ENCODE peak calls at places on chromosomes 16 and 17, in eight cellular contexts. D is mesenchymal stem cell; N is sigmoid colon; I is aorta; G is right cardiac atrium; C is hepatocyte; R is ovary; W is CD8-positive, alpha-beta memory T cell. T is an unnamed sample.

GRCh38 chr16:84120023-84120422 is 3.3 kb upstream of the MBTPS1 start:
- DNase-seq in D (no peak), N (no peak), I (no peak), G (no peak), C (no peak), R (no peak), W (no peak), T (no peak)

GRCh38 chr17:29357821-29358232 is 32.3 kb upstream of the TAOK1 start:
- DNase-seq in D (peak; percentile 16), N (no peak), I (no peak), G (no peak), C (no peak), R (no peak), W (no peak), T (no peak)

GRCh38 chr17:80839401-80839800 is 152.2 kb upstream of the CHMP6 start:
- DNase-seq in D (no peak), N (no peak), I (no peak), G (no peak), C (no peak), R (no peak), W (no peak), T (no peak)

GRCh38 chr17:78694805-78695531 is 87.1 kb downstream of the CYTH1 start:
- DNase-seq in D (no peak), N (no peak), I (no peak), G (no peak), C (no peak), R (no peak), W (no peak), T (no peak)

GRCh38 chr17:17108681-17109049 is 66.4 kb downstream of the MPRIP start:
- DNase-seq in D (no peak), N (no peak), I (no peak), G (no peak), C (no peak), R (no peak), W (peak; percentile 34), T (peak; percentile 41)

GRCh38 chr17:2030779-2031163 is 818 bp downstream of the DPH1 start:
- DNase-seq in D (no peak), N (no peak), I (peak; percentile 71), G (peak; percentile 51), C (no peak), R (no peak), W (peak; percentile 73), T (peak; percentile 36)

GRCh38 chr16:1113489-1113888 is 17.4 kb upstream of the C1QTNF8 start:
- DNase-seq in D (no peak), N (no peak), I (no peak), G (no peak), C (no peak), R (no peak), W (no peak), T (no peak)

GRCh38 chr17:1718362-1719165 is 5.9 kb upstream of the WDR81 start:
- DNase-seq in D (no peak), N (no peak), I (no peak), G (no peak), C (peak; percentile 8), R (no peak), W (no peak), T (no peak)

GRCh38 chr17:64148699-64149098 is 18.8 kb upstream of the ERN1 start:
- DNase-seq in D (no peak), N (no peak), I (no peak), G (no peak), C (no peak), R (no peak), W (no peak), T (peak; percentile 21)

GRCh38 chr16:62277942-62278341 is 241.7 kb upstream of the CDH8 start:
- DNase-seq in D (no peak), N (no peak), I (no peak), G (no peak), C (no peak), R (no peak), W (no peak), T (no peak)

GRCh38 chr17:561118-561517 is 153.5 kb downstream of the VPS53 start:
- DNase-seq in D (peak; percentile 61), N (no peak), I (no peak), G (no peak), C (no peak), R (no peak), W (no peak), T (no peak)

GRCh38 chr17:77634710-77635109 is 323.8 kb upstream of the TNRC6C start:
- DNase-seq in D (no peak), N (no peak), I (no peak), G (no peak), C (no peak), R (no peak), W (no peak), T (no peak)

GRCh38 chr17:73645050-73645871 is 1.0 kb upstream of the SDK2 start:
- DNase-seq in D (peak; percentile 24), N (no peak), I (peak; percentile 63), G (peak; percentile 70), C (peak; percentile 79), R (no peak), W (no peak), T (no peak)

GRCh38 chr17:75459590-75460267 is 3.3 kb downstream of the TMEM94 start:
- DNase-seq in D (peak; percentile 76), N (no peak), I (no peak), G (no peak), C (peak; percentile 63), R (no peak), W (no peak), T (peak; percentile 64)

GRCh38 chr16:9099131-9099625 is 7.7 kb downstream of the HAPSTR1 start:
- DNase-seq in D (peak; percentile 53), N (no peak), I (no peak), G (no peak), C (no peak), R (no peak), W (no peak), T (no peak)

GRCh38 chr16:694187-694862 is 4.1 kb upstream of the WDR24 start:
- DNase-seq in D (no peak), N (no peak), I (no peak), G (no peak), C (no peak), R (no peak), W (no peak), T (no peak)

GRCh38 chr17:57861737-57862409 is 12.0 kb upstream of the MRPS23 start:
- DNase-seq in D (peak; percentile 62), N (peak; percentile 89), I (peak; percentile 88), G (peak; percentile 85), C (peak; percentile 62), R (no peak), W (no peak), T (no peak)

GRCh38 chr17:50604470-50604869 is 30.2 kb upstream of the ABCC3 start:
- DNase-seq in D (peak; percentile 38), N (peak; percentile 86), I (peak; percentile 81), G (peak; percentile 83), C (peak; percentile 89), R (peak; percentile 94), W (no peak), T (no peak)

GRCh38 chr17:73283841-73284282 is 22.2 kb upstream of the CPSF4L start:
- DNase-seq in D (no peak), N (peak; percentile 88), I (no peak), G (no peak), C (no peak), R (peak; percentile 88), W (no peak), T (no peak)

GRCh38 chr16:88726981-88727380 is 20.7 kb downstream of the CTU2 start:
- DNase-seq in D (no peak), N (no peak), I (no peak), G (no peak), C (no peak), R (no peak), W (no peak), T (no peak)
- H3K27ac ChIP-seq in D (no peak overlapping the region), N (no peak overlapping the region), I (no peak overlapping the region), G (no peak overlapping the region), C (no peak overlapping the region), R (no peak overlapping the region), W (no peak overlapping the region), T (no peak overlapping the region)

DNA sequence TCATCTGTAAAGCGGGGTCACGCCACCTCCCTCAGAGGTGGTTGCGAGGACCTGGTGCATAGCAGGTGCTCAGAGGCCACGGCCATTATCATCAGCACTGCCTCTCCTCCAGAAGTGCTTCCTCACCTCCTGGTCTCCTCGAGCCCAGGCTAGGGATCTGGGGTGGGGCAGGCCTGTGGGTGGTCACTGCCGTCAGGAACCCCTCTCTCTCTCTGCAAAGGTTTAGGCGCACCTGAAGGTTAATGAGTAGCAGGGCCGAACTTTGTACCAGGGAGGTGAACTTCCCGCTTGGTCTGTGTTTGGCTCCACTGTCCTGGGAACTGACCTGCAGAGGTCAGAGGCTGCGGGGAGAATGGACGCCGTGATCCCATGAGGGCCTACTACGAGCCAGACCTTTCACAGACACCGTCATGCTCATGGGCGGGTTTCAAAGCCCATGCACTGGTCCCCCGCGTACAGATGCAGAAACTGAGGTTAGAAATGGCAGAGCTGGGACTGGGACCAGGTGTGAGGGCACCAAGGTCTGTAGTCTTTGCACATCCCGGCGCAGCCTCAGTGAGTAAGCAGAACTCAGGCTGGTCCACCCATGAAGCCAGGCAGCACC is 13.8 kb downstream of the JUP start:
- DNase-seq in D (no peak), N (no peak), I (no peak), G (no peak), C (no peak), R (no peak), W (no peak), T (no peak)
- H3K4me1 ChIP-seq in D (peaks cover 63% of the 10 kb centered on the region), N (peaks cover 40% of the 10 kb centered on the region), I (no peaks in the 10 kb centered on the region), G (peaks cover 35% of the 10 kb centered on the region), C (peaks cover 52% of the 10 kb centered on the region), R (peaks cover 10% of the 10 kb centered on the region), W (no peaks in the 10 kb centered on the region), T (peaks cover 53% of the 10 kb centered on the region)

DNA sequence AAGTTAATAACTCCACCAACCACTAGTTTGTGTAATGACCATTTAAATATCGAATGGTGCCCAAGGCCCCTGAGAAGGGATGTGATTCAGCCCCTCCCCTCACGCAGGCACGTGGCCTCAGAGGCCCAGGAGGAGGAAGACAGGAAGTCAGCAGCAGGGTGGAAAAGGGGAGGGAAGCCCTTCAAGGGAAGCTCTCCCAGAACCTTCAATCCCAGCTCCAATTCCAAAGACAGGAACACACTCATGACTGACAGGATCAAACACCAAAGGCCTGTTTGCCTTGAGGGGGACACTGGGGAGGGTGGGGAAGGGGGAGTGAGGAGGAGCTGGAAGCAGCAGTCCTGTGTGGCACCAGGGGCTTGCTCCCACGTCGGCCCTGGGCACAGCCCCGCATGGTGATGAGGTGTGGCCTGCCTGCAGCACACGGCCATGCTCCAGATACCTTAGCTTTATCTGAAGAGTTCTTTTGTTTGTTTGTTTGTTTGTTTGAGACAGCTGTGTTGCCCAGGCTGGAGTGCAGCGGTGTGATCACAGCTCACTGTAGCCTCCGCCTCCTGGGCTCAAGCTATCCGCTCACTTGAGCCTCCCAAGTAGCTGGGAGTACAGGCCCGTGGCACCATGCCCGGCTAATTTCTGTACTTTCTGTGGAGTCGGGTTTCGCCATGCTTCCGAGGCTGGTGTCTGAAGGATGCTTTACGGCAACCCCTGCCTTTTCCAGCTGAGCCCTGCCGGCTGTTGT is 105.0 kb downstream of the ZNF778 start:
- DNase-seq in D (peak; percentile 85), N (peak; percentile 88), I (peak; percentile 69), G (peak; percentile 53), C (peak; percentile 52), R (peak; percentile 61), W (peak; percentile 42), T (peak; percentile 41)
- H3K4me3 ChIP-seq in D (peak overlapping the region; percentile 56), N (no peak overlapping the region), I (no peak overlapping the region), G (no peak overlapping the region), C (no peak overlapping the region), R (no peak overlapping the region), W (no peak overlapping the region), T (no peak overlapping the region)

DNA sequence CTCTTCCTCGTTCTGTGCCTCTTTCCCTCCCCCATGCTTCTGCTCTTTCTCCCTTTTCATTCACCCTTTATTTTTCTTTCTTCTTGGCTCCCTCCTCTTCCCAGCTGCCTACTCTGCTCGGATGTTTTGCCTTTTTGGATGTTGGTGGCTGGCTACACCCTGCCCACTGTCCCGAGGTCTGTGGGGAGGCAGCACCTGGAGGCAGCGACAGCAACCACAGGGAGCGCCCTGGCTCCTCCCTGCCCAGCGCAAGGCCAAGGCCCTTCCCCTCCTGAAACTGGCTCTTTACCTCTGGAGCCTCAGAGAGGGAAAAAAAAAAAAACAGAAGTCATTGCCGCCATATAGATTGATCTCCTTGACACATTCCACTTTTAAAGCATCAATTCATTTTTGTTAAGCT is 20.1 kb downstream of the CLUAP1 start:
- DNase-seq in D (no peak), N (no peak), I (no peak), G (no peak), C (peak; percentile 25), R (no peak), W (no peak), T (no peak)
- H3K27ac ChIP-seq in D (no peak overlapping the region), N (peak overlapping the region; percentile 58), I (peak overlapping the region; percentile 95), G (no peak overlapping the region), C (peak overlapping the region; percentile 90), R (no peak overlapping the region), W (no peak overlapping the region), T (no peak overlapping the region)